ENCODE peak calls at places on chromosomes 3 and 15, in seven cellular contexts. Z is mesendoderm, G is neuronal stem cell, Q is IMR-90, O is H1, D is mesenchymal stem cell, T is trophoblast cell. B is an unnamed sample.

GRCh38 chr3:3902156-3902555 is 102.9 kb downstream of the LRRN1 start:
- DNase-seq in Z (no peak), G (no peak), Q (no peak), O (no peak), D (no peak), T (peak; percentile 31), B (no peak)

GRCh38 chr3:1092771-1093170 is at the start of gene CNTN6:
- DNase-seq in Z (peak; percentile 7), G (peak; percentile 65), Q (no peak), O (no peak), D (peak; percentile 24), T (no peak), B (no peak)

GRCh38 chr15:67188551-67189218 is 65.8 kb downstream of the AAGAB start:
- DNase-seq in Z (no peak), G (no peak), Q (peak; percentile 90), O (no peak), D (no peak), T (no peak), B (no peak)

GRCh38 chr15:91853968-91854943 is 748 bp downstream of the SLCO3A1 start:
- DNase-seq in Z (peak; percentile 57), G (peak; percentile 43), Q (no peak), O (peak; percentile 63), D (no peak), T (peak; percentile 27), B (peak; percentile 51)

GRCh38 chr3:119695480-119695879 is 7.3 kb upstream of the CFAP91 start:
- DNase-seq in Z (peak; percentile 22), G (no peak), Q (peak; percentile 17), O (no peak), D (no peak), T (peak; percentile 29), B (no peak)

GRCh38 chr3:146145642-146146041 is 15.3 kb downstream of the PLOD2 start:
- DNase-seq in Z (no peak), G (no peak), Q (no peak), O (no peak), D (no peak), T (no peak), B (no peak)

GRCh38 chr15:101027273-101027901 is 108.2 kb downstream of the LRRK1 start:
- DNase-seq in Z (no peak), G (no peak), Q (no peak), O (peak; percentile 46), D (no peak), T (no peak), B (peak; percentile 28)

GRCh38 chr15:57866149-57866736 is 159.7 kb downstream of the POLR2M start:
- DNase-seq in Z (peak; percentile 78), G (peak; percentile 33), Q (peak; percentile 15), O (peak; percentile 87), D (peak; percentile 46), T (peak; percentile 86), B (peak; percentile 67)

GRCh38 chr15:49137861-49138260 is 17.5 kb downstream of the COPS2 start:
- DNase-seq in Z (no peak), G (no peak), Q (peak; percentile 61), O (no peak), D (no peak), T (peak; percentile 24), B (no peak)

GRCh38 chr3:155500429-155500828 is 206.9 kb upstream of the STRIT1 start:
- DNase-seq in Z (no peak), G (no peak), Q (no peak), O (no peak), D (no peak), T (no peak), B (no peak)

GRCh38 chr3:36688815-36689214 is 75.5 kb downstream of the DCLK3 start:
- DNase-seq in Z (no peak), G (peak; percentile 14), Q (no peak), O (no peak), D (no peak), T (no peak), B (no peak)

GRCh38 chr15:84797801-84798200 is 19.4 kb upstream of the ALPK3 start:
- DNase-seq in Z (no peak), G (no peak), Q (no peak), O (no peak), D (no peak), T (no peak), B (no peak)

GRCh38 chr15:84799511-84800187 is 17.5 kb upstream of the ALPK3 start:
- DNase-seq in Z (no peak), G (no peak), Q (no peak), O (no peak), D (no peak), T (no peak), B (no peak)

GRCh38 chr15:84797212-84797611 is 19.9 kb upstream of the ALPK3 start:
- DNase-seq in Z (no peak), G (no peak), Q (peak; percentile 87), O (no peak), D (peak; percentile 65), T (no peak), B (no peak)

GRCh38 chr15:84800365-84800806 is 16.8 kb upstream of the ALPK3 start:
- DNase-seq in Z (no peak), G (no peak), Q (no peak), O (no peak), D (no peak), T (no peak), B (no peak)

DNA sequence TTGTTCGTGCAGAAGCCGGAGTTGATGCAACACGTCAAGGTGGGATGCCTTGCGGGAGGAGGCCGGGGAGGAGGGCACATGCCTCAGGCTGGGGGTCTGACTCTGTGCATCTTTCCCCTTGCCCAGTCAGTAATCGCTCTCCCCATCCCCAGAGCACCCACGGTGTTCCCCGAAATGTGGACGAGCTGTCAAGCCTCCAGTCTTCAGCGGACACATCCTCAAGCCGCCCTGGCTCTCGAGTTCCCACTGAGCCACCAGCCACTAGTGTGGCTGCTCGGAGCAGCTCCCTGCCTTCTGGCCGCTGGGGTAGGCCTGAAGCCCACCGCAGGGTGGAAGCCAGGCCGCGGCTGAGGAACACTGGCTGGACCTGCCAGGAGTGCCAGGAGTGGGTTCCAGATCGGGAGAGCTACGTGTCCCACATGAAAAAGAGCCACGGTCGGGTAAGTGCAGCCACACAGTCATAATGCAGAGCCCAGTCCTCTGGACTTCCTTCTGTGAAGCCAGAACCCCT is 18.7 kb upstream of the ALPK3 start:
- DNase-seq in Z (no peak), G (no peak), Q (no peak), O (no peak), D (no peak), T (no peak), B (no peak)
- H2BK120ac ChIP-seq in Z (no peak overlapping the region), G (no peak overlapping the region), Q (no peak overlapping the region), O (no peak overlapping the region), D (no peak overlapping the region), T (no peak overlapping the region), B (no peak overlapping the region)

DNA sequence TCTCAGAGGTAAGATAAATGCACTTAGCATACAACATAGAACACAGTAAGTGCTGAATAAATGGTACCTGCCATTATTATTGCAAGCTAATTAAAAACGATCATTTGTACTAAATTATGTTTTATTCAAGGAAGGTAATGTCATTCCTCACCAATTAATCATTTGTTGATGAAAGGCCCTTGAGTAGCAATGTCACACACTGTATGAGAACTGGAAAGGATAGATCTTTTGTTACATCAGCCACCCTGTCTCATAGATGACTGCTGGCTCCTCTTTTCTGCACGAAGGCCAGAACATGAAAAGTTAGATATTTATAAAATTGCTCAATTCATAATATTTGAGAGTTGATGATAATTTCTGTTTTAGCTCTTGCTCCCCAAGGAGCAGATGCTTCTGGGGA is 415.4 kb downstream of the RBMS3 start:
- DNase-seq in Z (no peak), G (no peak), Q (no peak), O (no peak), D (no peak), T (no peak), B (no peak)
- H2BK120ac ChIP-seq in Z (peak overlapping the region; percentile 4), G (no peak overlapping the region), Q (peak overlapping the region; percentile 98), O (no peak overlapping the region), D (peak overlapping the region; percentile 29), T (peak overlapping the region; percentile 68), B (no peak overlapping the region)

GRCh38 chr15:38683382-38684242 is 119.0 kb upstream of the RASGRP1 start:
- DNase-seq in Z (peak; percentile 50), G (peak; percentile 32), Q (peak; percentile 53), O (peak; percentile 58), D (peak; percentile 50), T (peak; percentile 81), B (peak; percentile 49)

GRCh38 chr15:38687340-38687739 is 122.7 kb upstream of the RASGRP1 start:
- DNase-seq in Z (no peak), G (no peak), Q (peak; percentile 44), O (no peak), D (no peak), T (no peak), B (no peak)

GRCh38 chr15:38684461-38685000 is 119.9 kb upstream of the RASGRP1 start:
- DNase-seq in Z (no peak), G (no peak), Q (no peak), O (no peak), D (no peak), T (no peak), B (no peak)

GRCh38 chr15:38688096-38688495 is 123.5 kb upstream of the RASGRP1 start:
- DNase-seq in Z (no peak), G (no peak), Q (peak; percentile 7), O (no peak), D (no peak), T (no peak), B (no peak)

DNA sequence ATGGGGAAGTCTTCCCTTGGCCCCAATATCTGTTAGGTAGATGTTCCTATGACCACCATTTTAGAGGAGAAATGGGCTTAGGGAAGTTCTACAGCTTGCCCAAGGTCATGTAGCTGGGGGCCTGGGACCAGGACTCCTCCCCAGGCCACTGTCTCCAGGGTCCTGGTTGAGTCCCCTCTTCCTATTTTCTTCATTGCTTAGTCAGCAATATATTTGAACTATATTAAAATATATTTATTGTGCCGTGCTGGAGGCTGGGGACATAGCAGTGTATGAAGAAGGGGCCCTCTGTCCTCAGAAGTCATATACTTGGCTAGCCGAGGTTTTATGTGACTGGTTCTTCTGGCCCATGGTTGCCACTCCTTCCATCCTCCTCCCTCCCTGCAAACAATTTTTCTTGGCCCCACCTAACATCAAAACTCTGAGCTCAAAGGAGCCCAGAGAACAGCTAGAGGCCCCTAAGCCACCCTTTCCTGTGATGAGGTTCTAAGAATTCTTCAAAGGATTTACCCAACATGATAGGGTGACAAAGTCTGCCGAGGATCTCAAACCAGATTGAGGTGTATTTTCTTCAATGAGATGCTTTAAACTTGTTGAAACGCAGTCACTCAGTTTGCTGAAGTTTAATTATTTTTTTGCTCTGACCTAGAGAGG is 121.2 kb upstream of the RASGRP1 start:
- DNase-seq in Z (no peak), G (no peak), Q (no peak), O (no peak), D (no peak), T (no peak), B (no peak)
- H2BK120ac ChIP-seq in Z (no peak overlapping the region), G (no peak overlapping the region), Q (no peak overlapping the region), O (no peak overlapping the region), D (no peak overlapping the region), T (no peak overlapping the region), B (no peak overlapping the region)

DNA sequence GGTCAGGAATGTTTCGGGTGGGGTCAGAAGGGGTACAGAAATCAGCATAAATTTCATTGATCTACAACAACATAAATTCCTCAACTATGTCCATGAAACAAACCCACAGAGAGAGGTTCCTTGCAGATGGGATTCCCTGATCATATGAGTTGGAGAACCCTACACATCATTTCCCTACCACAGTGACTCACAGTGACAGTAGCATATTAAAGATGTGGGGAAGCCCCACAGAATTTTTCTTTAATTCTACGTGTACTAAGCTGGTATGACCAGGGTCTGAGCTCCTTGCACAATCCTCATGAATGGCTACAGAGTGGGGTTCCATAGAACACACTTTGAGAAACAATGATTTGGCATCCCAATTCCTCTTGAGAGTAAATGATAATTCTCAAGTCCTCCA is 116.9 kb upstream of the RAD18 start:
- DNase-seq in Z (no peak), G (no peak), Q (peak; percentile 23), O (no peak), D (no peak), T (no peak), B (no peak)
- H2BK120ac ChIP-seq in Z (no peak overlapping the region), G (no peak overlapping the region), Q (no peak overlapping the region), O (no peak overlapping the region), D (no peak overlapping the region), T (no peak overlapping the region), B (no peak overlapping the region)

GRCh38 chr3:13498354-13499060 is 18.4 kb downstream of the HDAC11 start:
- DNase-seq in Z (no peak), G (no peak), Q (peak; percentile 20), O (no peak), D (no peak), T (no peak), B (no peak)
- H2BK120ac ChIP-seq in Z (no peak overlapping the region), G (no peak overlapping the region), Q (no peak overlapping the region), O (no peak overlapping the region), D (no peak overlapping the region), T (no peak overlapping the region), B (no peak overlapping the region)